ENCODE peak calls at places on chromosomes 11 and 22, in seven cellular contexts. A is PC-3, Q is hepatocyte, S is GM23338, F is GM23248, Z is HCT116, Y is MM.1S. V is an unnamed sample. For H3K4me1 and H3K9me2, the result is how much of the 10 kb centered on the place peaks cover.

GRCh38 chr11:79957702-79958101 is 516.9 kb upstream of the TENM4 start:
- DNase-seq in A (no peak), Q (no peak), S (no peak), F (no peak), Z (no peak), Y (no peak), V (no peak)

GRCh38 chr11:91243065-91243464 is 981.6 kb upstream of the FAT3 start:
- DNase-seq in A (peak), Q (no peak), S (no peak), F (no peak), Z (no peak), Y (no peak), V (no peak)

GRCh38 chr11:116790167-116791001 is 1.3 kb downstream of the APOA5 start:
- DNase-seq in A (no peak), Q (no peak), S (no peak), F (no peak), Z (no peak), Y (no peak), V (no peak)

GRCh38 chr22:38455063-38455529 is at the start of gene KCNJ4:
- DNase-seq in A (no peak), Q (no peak), S (no peak), F (no peak), Z (no peak), Y (no peak), V (no peak)

GRCh38 chr11:26778000-26778757 is 56.3 kb upstream of the SLC5A12 start:
- DNase-seq in A (peak), Q (no peak), S (no peak), F (peak), Z (no peak), Y (no peak), V (no peak)

GRCh38 chr11:97912629-97913028 is 1108.1 kb upstream of the CNTN5 start:
- DNase-seq in A (no peak), Q (no peak), S (no peak), F (no peak), Z (no peak), Y (no peak), V (no peak)

GRCh38 chr22:17106785-17107546 is 14.2 kb downstream of the TMEM121B start:
- DNase-seq in A (no peak), Q (no peak), S (no peak), F (no peak), Z (no peak), Y (no peak), V (no peak)

GRCh38 chr11:75355051-75355450 is 3.6 kb upstream of the ARRB1 start:
- DNase-seq in A (peak), Q (no peak), S (no peak), F (no peak), Z (no peak), Y (no peak), V (no peak)

GRCh38 chr11:79062814-79063762 is 377.7 kb downstream of the TENM4 start:
- DNase-seq in A (peak), Q (peak), S (peak), F (peak), Z (peak), Y (no peak), V (no peak)

GRCh38 chr11:103110406-103110805 is 1.2 kb downstream of the DYNC2H1 start:
- DNase-seq in A (peak), Q (peak), S (no peak), F (peak), Z (no peak), Y (no peak), V (no peak)

GRCh38 chr22:38923463-38924196 is 33.8 kb upstream of the APOBEC3A start:
- DNase-seq in A (peak), Q (peak), S (peak), F (peak), Z (peak), Y (no peak), V (peak)

GRCh38 chr11:43936081-43936480 is 6.4 kb upstream of the C11orf96 start:
- DNase-seq in A (peak), Q (no peak), S (no peak), F (no peak), Z (no peak), Y (no peak), V (no peak)

GRCh38 chr11:110883266-110883665 is 171.0 kb upstream of the ARHGAP20 start:
- DNase-seq in A (no peak), Q (no peak), S (no peak), F (peak), Z (no peak), Y (no peak), V (no peak)

GRCh38 chr11:125925804-125926203 is 20.0 kb upstream of the VSIG10L2 start:
- DNase-seq in A (no peak), Q (no peak), S (no peak), F (no peak), Z (no peak), Y (no peak), V (no peak)

GRCh38 chr22:42389137-42389536 is 43.1 kb downstream of the NFAM1 start:
- DNase-seq in A (no peak), Q (no peak), S (no peak), F (no peak), Z (no peak), Y (no peak), V (no peak)

GRCh38 chr11:70568504-70569172 is 170.3 kb downstream of the CTTN start:
- DNase-seq in A (no peak), Q (peak), S (peak), F (peak), Z (no peak), Y (no peak), V (no peak)

GRCh38 chr11:116601734-116602636 is 170.8 kb downstream of the BUD13 start:
- DNase-seq in A (no peak), Q (no peak), S (no peak), F (peak), Z (no peak), Y (no peak), V (no peak)

GRCh38 chr22:38724926-38725571 is 19.3 kb downstream of the GTPBP1 start:
- DNase-seq in A (peak), Q (peak), S (peak), F (peak), Z (no peak), Y (peak), V (no peak)

GRCh38 chr11:117195761-117196160 is 3.4 kb upstream of the TAGLN start:
- DNase-seq in A (no peak), Q (no peak), S (no peak), F (no peak), Z (no peak), Y (no peak), V (no peak)

GRCh38 chr22:24427500-24428164 is at the start of gene ADORA2A:
- DNase-seq in A (no peak), Q (no peak), S (peak), F (no peak), Z (no peak), Y (peak), V (no peak)

GRCh38 chr11:15073361-15074205 is at the start of gene CALCB:
- DNase-seq in A (no peak), Q (peak), S (peak), F (peak), Z (no peak), Y (no peak), V (no peak)

GRCh38 chr11:68044898-68045351 is 6.1 kb downstream of the TCIRG1 start:
- DNase-seq in A (no peak), Q (no peak), S (no peak), F (no peak), Z (no peak), Y (no peak), V (no peak)

GRCh38 chr11:27694992-27695391 is 5.3 kb downstream of the BDNF start:
- DNase-seq in A (peak), Q (peak), S (peak), F (peak), Z (no peak), Y (no peak), V (no peak)

GRCh38 chr11:69700278-69701140 is 3.3 kb downstream of the FGF19 start:
- DNase-seq in A (peak), Q (peak), S (peak), F (peak), Z (no peak), Y (no peak), V (peak)

GRCh38 chr22:49543876-49544275 is 283.8 kb downstream of the BRD1 start:
- DNase-seq in A (no peak), Q (no peak), S (no peak), F (no peak), Z (no peak), Y (no peak), V (no peak)

GRCh38 chr11:10192036-10192435 is 102.0 kb downstream of the SBF2 start:
- DNase-seq in A (no peak), Q (no peak), S (no peak), F (no peak), Z (no peak), Y (no peak), V (no peak)

GRCh38 chr11:10201343-10201742 is 92.7 kb downstream of the SBF2 start:
- DNase-seq in A (no peak), Q (no peak), S (no peak), F (no peak), Z (no peak), Y (no peak), V (no peak)

DNA sequence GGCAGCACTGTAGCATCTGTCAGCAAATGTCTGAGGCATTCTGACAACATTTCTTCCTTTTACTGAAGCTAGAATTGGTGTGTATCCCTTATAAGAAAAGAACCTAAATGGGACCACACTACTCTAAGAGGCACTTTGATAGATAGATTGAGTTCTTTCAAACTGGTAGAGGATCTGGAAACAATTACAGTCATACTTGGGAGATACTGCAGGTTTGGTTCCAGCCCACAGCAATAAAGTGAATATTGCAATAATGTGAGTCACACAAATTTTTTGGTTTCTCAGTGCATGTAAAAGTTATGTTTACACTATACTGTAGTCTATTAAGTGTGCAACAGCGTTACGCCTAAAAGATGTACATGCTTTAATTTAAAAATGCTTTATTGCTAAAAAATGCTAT is 96.9 kb downstream of the SBF2 start:
- DNase-seq in A (peak), Q (no peak), S (no peak), F (peak), Z (no peak), Y (no peak), V (no peak)
- H3K4me1 ChIP-seq in A (under half), Q (under half), S (under half), F (under half), Z (under half), Y (under half), V (under half)

GRCh38 chr11:119726585-119727522 is 2.1 kb downstream of the NECTIN1 start:
- DNase-seq in A (no peak), Q (no peak), S (peak), F (peak), Z (no peak), Y (no peak), V (no peak)
- H3K9me2 ChIP-seq in A (under half), Q (under half), S (under half), F (under half), Z (under half), Y (under half), V (under half)

GRCh38 chr11:107858217-107859070 is at the start of gene SLC35F2:
- DNase-seq in A (peak), Q (peak), S (peak), F (peak), Z (peak), Y (peak), V (peak)

GRCh38 chr11:107856180-107856980 is 2.2 kb downstream of the SLC35F2 start:
- DNase-seq in A (no peak), Q (no peak), S (peak), F (peak), Z (peak), Y (no peak), V (no peak)

GRCh38 chr11:107859459-107860239 is 1.1 kb upstream of the SLC35F2 start:
- DNase-seq in A (peak), Q (peak), S (peak), F (peak), Z (peak), Y (peak), V (peak)

GRCh38 chr11:107856981-107857517 is 1.5 kb downstream of the SLC35F2 start:
- DNase-seq in A (peak), Q (no peak), S (no peak), F (peak), Z (peak), Y (no peak), V (peak)

DNA sequence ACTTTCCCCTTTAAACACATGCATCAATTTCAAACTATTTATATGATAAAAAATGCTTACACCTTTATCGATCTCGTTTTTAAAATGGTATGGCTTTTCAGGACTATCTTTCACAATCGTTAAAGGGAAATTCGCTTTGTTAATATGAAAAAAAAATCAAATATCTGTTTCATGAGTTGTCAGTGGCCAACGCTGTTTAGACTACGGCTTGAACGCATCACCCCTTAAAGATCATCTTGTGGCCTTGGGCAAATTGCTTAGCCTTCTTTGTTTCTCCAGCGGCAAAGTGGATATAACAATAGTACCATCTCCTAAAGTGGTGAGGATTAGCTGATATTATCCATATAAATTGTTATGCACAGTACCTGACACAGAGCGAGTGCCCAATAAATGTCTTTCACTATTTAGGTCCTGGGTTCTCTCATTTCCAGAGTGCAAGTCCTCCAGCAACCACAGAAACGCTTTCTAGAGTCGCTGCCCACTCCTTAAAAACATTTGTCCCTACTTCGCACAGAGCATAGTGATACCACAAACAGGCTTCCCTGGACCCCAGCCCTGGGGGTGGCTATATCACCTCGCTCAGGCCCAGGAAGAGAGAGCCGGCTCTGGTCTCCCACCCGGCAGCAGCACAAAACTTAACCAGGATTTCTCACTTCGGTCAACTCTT is 904 bp downstream of the SLC35F2 start:
- DNase-seq in A (no peak), Q (no peak), S (no peak), F (peak), Z (no peak), Y (peak), V (no peak)
- TF ChIP-seq EZH2 in A (no peak), Q (no peak), S (no peak), F (no peak), Z (no peak), Y (no peak), V (no peak)

GRCh38 chr11:74318241-74318932 is 6.9 kb upstream of the P4HA3 start:
- DNase-seq in A (peak), Q (no peak), S (no peak), F (peak), Z (no peak), Y (no peak), V (no peak)

GRCh38 chr11:74322667-74323066 is 11.2 kb upstream of the P4HA3 start:
- DNase-seq in A (no peak), Q (no peak), S (no peak), F (peak), Z (no peak), Y (no peak), V (no peak)

GRCh38 chr11:74319139-74319538 is 7.7 kb upstream of the P4HA3 start:
- DNase-seq in A (peak), Q (no peak), S (no peak), F (peak), Z (no peak), Y (no peak), V (no peak)

GRCh38 chr11:74321487-74322188 is 10.2 kb upstream of the P4HA3 start:
- DNase-seq in A (peak), Q (peak), S (peak), F (peak), Z (no peak), Y (peak), V (no peak)

DNA sequence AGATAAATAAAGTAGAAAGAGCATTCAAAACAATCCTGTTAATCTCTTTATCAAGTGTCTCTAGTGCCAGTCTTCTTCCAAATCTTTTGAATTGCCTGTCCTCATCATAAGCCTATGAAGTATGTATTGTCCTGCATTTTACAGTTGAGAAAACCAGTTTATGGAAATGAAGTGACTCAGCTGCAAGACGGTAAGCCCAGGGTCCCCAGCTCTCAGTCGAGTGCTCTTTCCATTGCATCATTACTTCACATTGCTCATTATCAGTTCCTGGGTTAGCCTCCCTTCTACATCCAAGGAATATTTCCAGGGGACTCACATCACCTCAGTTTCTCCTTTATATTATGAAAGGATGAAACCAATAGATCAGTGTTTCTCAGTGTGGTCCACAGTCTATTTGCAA is 9.1 kb upstream of the P4HA3 start:
- DNase-seq in A (peak), Q (no peak), S (no peak), F (peak), Z (no peak), Y (no peak), V (no peak)
- H3K4me1 ChIP-seq in A (under half), Q (under half), S (under half), F (half or more), Z (under half), Y (under half), V (under half)